ENCODE peak calls at places on chromosomes 2 and 18, in five cellular contexts. N is CD8-positive, alpha-beta memory T cell; B is WTC11; F is putamen; Y is activated CD8-positive, alpha-beta memory T cell treated with anti-CD3 and anti-CD28 coated beads, Interleukin-2, amount 50 U/mL, for 48 hours. W is an unnamed sample.

GRCh38 chr2:235779444-235779896 is 285.6 kb downstream of the AGAP1 start:
- DNase-seq in N (peak), F (peak), B (peak), Y (peak), W (no peak)

GRCh38 chr2:3430211-3430610 is 50.7 kb downstream of the TRAPPC12 start:
- DNase-seq in F (peak), B (no peak), Y (no peak), N (no peak), W (no peak)

GRCh38 chr2:237568121-237568660 is 1.8 kb downstream of the PRLH start:
- DNase-seq in Y (no peak), B (no peak), F (no peak), N (no peak), W (no peak)

GRCh38 chr2:236464140-236464539 is 105.5 kb upstream of the ACKR3 start:
- DNase-seq in N (no peak), F (no peak), Y (no peak), B (no peak), W (no peak)

GRCh38 chr18:77203071-77203470 is 46.6 kb upstream of the GALR1 start:
- DNase-seq in Y (no peak), F (no peak), B (no peak), N (no peak), W (no peak)

GRCh38 chr2:85655961-85656403 is 12.0 kb downstream of the SFTPB start:
- DNase-seq in B (no peak), Y (no peak), N (no peak), F (no peak), W (peak)

GRCh38 chr2:47867205-47867604 is 39.1 kb downstream of the FBXO11 start:
- DNase-seq in B (no peak), N (no peak), Y (no peak), F (peak), W (peak)

GRCh38 chr18:7395566-7395965 is 164.7 kb downstream of the LRRC30 start:
- DNase-seq in N (no peak), Y (no peak), F (no peak), B (no peak), W (no peak)

GRCh38 chr2:176931588-176932563 is 280.7 kb upstream of the HNRNPA3 start:
- DNase-seq in Y (no peak), F (no peak), N (peak), B (no peak), W (peak)

GRCh38 chr2:35447210-35447609 is 908.4 kb upstream of the CRIM1 start:
- DNase-seq in N (no peak), B (no peak), Y (no peak), F (peak), W (no peak)

GRCh38 chr2:197219636-197220035 is 90.9 kb downstream of the ANKRD44 start:
- DNase-seq in Y (no peak), N (no peak), F (no peak), B (no peak), W (no peak)

GRCh38 chr18:66873899-66874298 is 270.0 kb upstream of the CDH19 start:
- DNase-seq in N (no peak), F (no peak), Y (no peak), B (no peak), W (no peak)

GRCh38 chr2:142991295-142991694 is 113.8 kb downstream of the KYNU start:
- DNase-seq in B (no peak), F (no peak), N (no peak), Y (no peak), W (no peak)

GRCh38 chr2:237279012-237279768 is 134.8 kb downstream of the COL6A3 start:
- DNase-seq in Y (no peak), F (no peak), N (no peak), B (no peak), W (no peak)

GRCh38 chr2:177784449-177784845 is 288.1 kb downstream of the PDE11A start:
- DNase-seq in N (peak), B (no peak), Y (no peak), F (no peak), W (no peak)

GRCh38 chr2:233051241-233052149 is 8.6 kb upstream of the INPP5D start:
- DNase-seq in N (no peak), Y (no peak), B (peak), F (no peak), W (no peak)

GRCh38 chr2:214126135-214126534 is 284.7 kb upstream of the VWC2L start:
- DNase-seq in Y (no peak), F (no peak), B (no peak), N (no peak), W (no peak)

W was measured in epithelial cell of proximal tubule.